ENCODE peak calls at places on chromosomes 6 and 20, in six cellular contexts. D is HTR-8/SVneo, Y is iris pigment epithelial cell, V is T-helper 9 cell, L is SW480, A is heart left ventricle. I is an unnamed sample.

GRCh38 chr6:155188707-155189496 is 74.9 kb upstream of the CLDN20 start:
- DNase-seq in D (no peak), Y (peak; percentile 98), A (no peak), V (no peak), L (peak; percentile 74), I (no peak)

GRCh38 chr20:17896771-17897369 is 71.7 kb downstream of the SNX5 start:
- DNase-seq in Y (no peak), V (no peak), A (no peak), L (no peak), D (no peak), I (no peak)

GRCh38 chr6:20575125-20575524 is 40.9 kb downstream of the CDKAL1 start:
- DNase-seq in L (no peak), A (no peak), D (no peak), V (no peak), Y (no peak), I (no peak)

GRCh38 chr20:45826381-45827019 is 612 bp downstream of the TNNC2 start:
- DNase-seq in A (no peak), V (no peak), Y (no peak), D (no peak), L (no peak), I (no peak)

GRCh38 chr6:18183736-18184135 is 28.5 kb downstream of the KDM1B start:
- DNase-seq in Y (peak; percentile 43), A (no peak), L (no peak), V (no peak), D (no peak), I (no peak)

GRCh38 chr20:5127204-5127858 is 523 bp downstream of the CDS2 start:
- DNase-seq in D (no peak), Y (peak; percentile 60), V (peak; percentile 60), A (peak; percentile 64), L (peak; percentile 69), I (peak; percentile 23)

GRCh38 chr6:37239511-37239910 is 18.1 kb upstream of the TBC1D22B start:
- DNase-seq in L (no peak), D (no peak), A (no peak), Y (peak; percentile 81), V (no peak), I (no peak)

GRCh38 chr20:33947709-33948295 is 45.9 kb upstream of the RALY start:
- DNase-seq in Y (peak; percentile 18), L (peak; percentile 72), A (no peak), D (peak; percentile 30), V (peak; percentile 23), I (no peak)

GRCh38 chr6:137767931-137768690 is 98.9 kb upstream of the TNFAIP3 start:
- DNase-seq in L (no peak), Y (peak; percentile 96), A (no peak), D (no peak), V (no peak), I (no peak)

GRCh38 chr6:99425647-99426453 is 742 bp upstream of the PNISR start:
- DNase-seq in V (peak; percentile 36), Y (peak; percentile 84), L (peak; percentile 73), A (peak; percentile 83), D (peak; percentile 44), I (peak; percentile 89)

GRCh38 chr6:42269553-42269952 is 51.9 kb upstream of the MRPS10 start:
- DNase-seq in A (no peak), Y (no peak), L (no peak), V (no peak), D (no peak), I (no peak)